ENCODE peak calls at places on chromosomes 5 and 9, in eight cellular contexts. One of them, this sample, is unnamed.

GRCh38 chr9:123942542-123942941 is 12.6 kb upstream of the DENND1A start:
- DNase-seq in HepG2: no peak
- DNase-seq in GM12878: no peak
- DNase-seq in K562: no peak
- DNase-seq in endothelial cell of umbilical vein: no peak
- DNase-seq in HCT116: no peak
- DNase-seq in GM23338: no peak
- DNase-seq in H1: no peak
- DNase-seq in this sample: no peak

GRCh38 chr5:35656721-35657120 is 39.1 kb downstream of the SPEF2 start:
- DNase-seq in K562: no peak
- DNase-seq in H1: no peak
- DNase-seq in endothelial cell of umbilical vein: no peak
- DNase-seq in GM12878: no peak
- DNase-seq in GM23338: peak
- DNase-seq in HepG2: no peak
- DNase-seq in HCT116: no peak
- DNase-seq in this sample: no peak

GRCh38 chr5:88675758-88676636 is 207.0 kb downstream of the MEF2C start:
- DNase-seq in HepG2: no peak
- DNase-seq in GM12878: no peak
- DNase-seq in GM23338: peak
- DNase-seq in K562: no peak
- DNase-seq in HCT116: peak
- DNase-seq in H1: peak
- DNase-seq in endothelial cell of umbilical vein: no peak
- DNase-seq in this sample: peak

GRCh38 chr5:44001675-44002380 is 387.4 kb downstream of the FGF10 start:
- DNase-seq in HCT116: no peak
- DNase-seq in GM23338: no peak
- DNase-seq in GM12878: no peak
- DNase-seq in H1: no peak
- DNase-seq in K562: no peak
- DNase-seq in HepG2: peak
- DNase-seq in endothelial cell of umbilical vein: no peak
- DNase-seq in this sample: no peak

GRCh38 chr9:38311382-38312270 is 80.9 kb upstream of the ALDH1B1 start:
- DNase-seq in GM23338: peak
- DNase-seq in endothelial cell of umbilical vein: no peak
- DNase-seq in GM12878: no peak
- DNase-seq in K562: no peak
- DNase-seq in H1: peak
- DNase-seq in HCT116: no peak
- DNase-seq in HepG2: peak
- DNase-seq in this sample: no peak

GRCh38 chr9:90773593-90773992 is 28.0 kb upstream of the SYK start:
- DNase-seq in HepG2: no peak
- DNase-seq in K562: peak
- DNase-seq in GM12878: no peak
- DNase-seq in HCT116: no peak
- DNase-seq in endothelial cell of umbilical vein: no peak
- DNase-seq in GM23338: peak
- DNase-seq in H1: no peak
- DNase-seq in this sample: no peak

GRCh38 chr5:1860949-1861348 is 21.8 kb downstream of the IRX4 start:
- DNase-seq in HepG2: no peak
- DNase-seq in endothelial cell of umbilical vein: no peak
- DNase-seq in H1: no peak
- DNase-seq in GM12878: no peak
- DNase-seq in GM23338: no peak
- DNase-seq in HCT116: no peak
- DNase-seq in K562: no peak
- DNase-seq in this sample: no peak

GRCh38 chr5:173925449-173926071 is 37.4 kb downstream of the CPEB4 start:
- DNase-seq in HepG2: no peak
- DNase-seq in H1: no peak
- DNase-seq in GM23338: peak
- DNase-seq in GM12878: no peak
- DNase-seq in endothelial cell of umbilical vein: peak
- DNase-seq in HCT116: peak
- DNase-seq in K562: peak
- DNase-seq in this sample: no peak

GRCh38 chr5:31935702-31936347 is 238.3 kb downstream of the GOLPH3 start:
- DNase-seq in HCT116: no peak
- DNase-seq in H1: no peak
- DNase-seq in K562: no peak
- DNase-seq in GM12878: no peak
- DNase-seq in HepG2: no peak
- DNase-seq in endothelial cell of umbilical vein: no peak
- DNase-seq in GM23338: no peak
- DNase-seq in this sample: no peak

GRCh38 chr9:131727184-131727785 is 12.6 kb downstream of the RAPGEF1 start:
- DNase-seq in K562: no peak
- DNase-seq in HepG2: no peak
- DNase-seq in HCT116: no peak
- DNase-seq in H1: no peak
- DNase-seq in GM12878: no peak
- DNase-seq in endothelial cell of umbilical vein: peak
- DNase-seq in GM23338: no peak
- DNase-seq in this sample: no peak

GRCh38 chr9:87233916-87234455 is 263.7 kb upstream of the DAPK1 start:
- DNase-seq in GM23338: no peak
- DNase-seq in HepG2: no peak
- DNase-seq in endothelial cell of umbilical vein: no peak
- DNase-seq in H1: no peak
- DNase-seq in GM12878: no peak
- DNase-seq in K562: no peak
- DNase-seq in HCT116: no peak
- DNase-seq in this sample: no peak

GRCh38 chr5:65803699-65804426 is 81.9 kb downstream of the NLN start:
- DNase-seq in GM23338: no peak
- DNase-seq in endothelial cell of umbilical vein: no peak
- DNase-seq in HepG2: no peak
- DNase-seq in GM12878: no peak
- DNase-seq in HCT116: no peak
- DNase-seq in K562: no peak
- DNase-seq in H1: no peak
- DNase-seq in this sample: no peak

GRCh38 chr9:68714416-68715180 is 9.6 kb downstream of the PIP5K1B start:
- DNase-seq in HCT116: no peak
- DNase-seq in K562: no peak
- DNase-seq in HepG2: no peak
- DNase-seq in endothelial cell of umbilical vein: no peak
- DNase-seq in GM12878: no peak
- DNase-seq in H1: no peak
- DNase-seq in GM23338: no peak
- DNase-seq in this sample: no peak

GRCh38 chr9:128056086-128056485 is 11.0 kb downstream of the NAIF1 start:
- DNase-seq in GM12878: no peak
- DNase-seq in endothelial cell of umbilical vein: no peak
- DNase-seq in K562: no peak
- DNase-seq in H1: no peak
- DNase-seq in HCT116: no peak
- DNase-seq in HepG2: no peak
- DNase-seq in GM23338: no peak
- DNase-seq in this sample: no peak

GRCh38 chr9:128056887-128057723 is 10.0 kb downstream of the NAIF1 start:
- DNase-seq in GM12878: no peak
- DNase-seq in H1: no peak
- DNase-seq in GM23338: peak
- DNase-seq in endothelial cell of umbilical vein: no peak
- DNase-seq in HepG2: peak
- DNase-seq in HCT116: no peak
- DNase-seq in K562: no peak
- DNase-seq in this sample: no peak

GRCh38 chr9:128054090-128054489 is 13.0 kb downstream of the NAIF1 start:
- DNase-seq in GM12878: no peak
- DNase-seq in H1: no peak
- DNase-seq in HCT116: no peak
- DNase-seq in HepG2: no peak
- DNase-seq in endothelial cell of umbilical vein: no peak
- DNase-seq in GM23338: no peak
- DNase-seq in K562: no peak
- DNase-seq in this sample: no peak

GRCh38 chr9:128053560-128053959 is 13.6 kb downstream of the NAIF1 start:
- DNase-seq in H1: no peak
- DNase-seq in HepG2: no peak
- DNase-seq in HCT116: no peak
- DNase-seq in K562: no peak
- DNase-seq in GM12878: no peak
- DNase-seq in endothelial cell of umbilical vein: no peak
- DNase-seq in GM23338: no peak
- DNase-seq in this sample: no peak

DNA sequence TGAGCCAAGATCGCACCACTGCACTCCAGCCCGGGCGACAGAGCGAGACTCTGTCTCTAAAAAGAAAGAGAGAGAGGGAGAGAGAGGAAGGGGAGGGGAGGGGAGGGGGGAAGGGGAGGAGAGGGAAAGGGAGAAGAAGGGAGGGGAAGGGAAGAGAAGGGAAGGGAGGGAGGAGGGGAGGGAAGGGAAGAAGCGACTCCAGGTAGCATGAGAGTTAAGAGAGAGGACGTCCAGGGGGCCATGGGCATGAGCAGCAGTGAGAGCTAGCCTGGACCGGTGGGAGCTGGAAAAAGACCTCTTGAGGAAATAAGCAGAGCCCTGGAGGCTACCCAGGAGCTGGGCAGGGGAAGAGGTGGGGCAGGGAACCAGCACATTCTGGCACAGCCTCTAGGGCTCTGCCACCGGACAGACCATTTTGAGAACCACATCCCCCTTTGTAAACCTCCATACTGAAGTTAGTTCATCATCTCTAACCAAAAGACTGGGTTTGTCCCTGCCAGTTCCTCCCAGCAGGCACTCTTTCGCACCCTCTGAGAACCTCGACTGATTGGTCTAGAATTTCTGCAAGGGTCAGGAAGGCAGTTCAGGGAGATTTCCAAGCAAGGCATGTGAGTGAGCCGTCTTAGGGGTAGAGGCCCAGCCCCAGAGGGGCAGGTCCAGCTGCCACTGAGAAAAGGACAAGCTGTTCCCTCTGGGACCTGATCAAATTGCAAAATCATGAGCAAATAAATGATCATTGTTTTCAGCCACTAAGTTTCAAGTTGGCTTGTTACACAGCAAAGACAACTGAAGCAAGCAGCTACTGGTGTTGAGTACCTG is 11.7 kb downstream of the NAIF1 start:
- DNase-seq in endothelial cell of umbilical vein: no peak
- DNase-seq in K562: no peak
- DNase-seq in GM23338: peak
- DNase-seq in HCT116: no peak
- DNase-seq in HepG2: no peak
- DNase-seq in H1: no peak
- DNase-seq in GM12878: no peak
- DNase-seq in this sample: no peak
- TF ChIP-seq POLR2AphosphoS5 in endothelial cell of umbilical vein: no peak
- TF ChIP-seq POLR2AphosphoS5 in K562: no peak
- TF ChIP-seq POLR2AphosphoS5 in GM23338: no peak
- TF ChIP-seq POLR2AphosphoS5 in HCT116: no peak
- TF ChIP-seq POLR2AphosphoS5 in HepG2: no peak
- TF ChIP-seq POLR2AphosphoS5 in H1: no peak
- TF ChIP-seq POLR2AphosphoS5 in GM12878: no peak
- TF ChIP-seq POLR2AphosphoS5 in this sample: no peak

GRCh38 chr5:115961413-115962238 is 649 bp upstream of the LVRN start:
- DNase-seq in GM12878: no peak
- DNase-seq in endothelial cell of umbilical vein: peak
- DNase-seq in HepG2: no peak
- DNase-seq in H1: peak
- DNase-seq in K562: no peak
- DNase-seq in GM23338: peak
- DNase-seq in HCT116: no peak
- DNase-seq in this sample: peak
- TF ChIP-seq EZH2 in GM12878: peak
- TF ChIP-seq EZH2 in endothelial cell of umbilical vein: peak
- TF ChIP-seq EZH2 in HepG2: no peak
- TF ChIP-seq EZH2 in H1: peak
- TF ChIP-seq EZH2 in K562: no peak
- TF ChIP-seq EZH2 in GM23338: peak
- TF ChIP-seq EZH2 in HCT116: no peak
- TF ChIP-seq EZH2 in this sample: no peak

DNA sequence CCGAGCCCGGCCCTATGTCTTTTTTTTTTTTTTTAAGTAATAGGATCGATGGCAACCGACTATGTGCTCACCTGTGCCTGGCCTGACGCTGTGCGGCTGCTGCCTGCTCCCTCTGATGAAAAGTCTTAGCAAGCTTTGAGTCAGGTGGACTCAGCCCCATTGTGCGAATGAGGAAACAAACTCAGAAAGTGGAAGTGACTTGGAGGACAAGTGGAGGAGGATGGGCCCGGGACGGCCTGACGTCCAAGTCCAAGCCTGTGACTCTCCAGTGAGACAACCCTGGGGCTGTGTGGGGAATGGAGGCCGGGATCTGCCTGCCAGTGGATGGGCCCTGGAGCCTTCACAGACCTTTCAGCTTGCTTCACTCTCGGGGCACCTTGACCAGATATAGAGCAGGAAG is 57.9 kb downstream of the EXD3 start:
- DNase-seq in H1: no peak
- DNase-seq in GM12878: no peak
- DNase-seq in GM23338: no peak
- DNase-seq in endothelial cell of umbilical vein: no peak
- DNase-seq in K562: no peak
- DNase-seq in HepG2: no peak
- DNase-seq in HCT116: no peak
- DNase-seq in this sample: no peak
- TF ChIP-seq POLR2AphosphoS5 in H1: no peak
- TF ChIP-seq POLR2AphosphoS5 in GM12878: no peak
- TF ChIP-seq POLR2AphosphoS5 in GM23338: no peak
- TF ChIP-seq POLR2AphosphoS5 in endothelial cell of umbilical vein: no peak
- TF ChIP-seq POLR2AphosphoS5 in K562: no peak
- TF ChIP-seq POLR2AphosphoS5 in HepG2: no peak
- TF ChIP-seq POLR2AphosphoS5 in HCT116: no peak
- TF ChIP-seq POLR2AphosphoS5 in this sample: no peak

GRCh38 chr9:135198144-135198543 is 110.7 kb downstream of the OLFM1 start:
- DNase-seq in GM12878: no peak
- DNase-seq in HCT116: no peak
- DNase-seq in HepG2: no peak
- DNase-seq in H1: no peak
- DNase-seq in endothelial cell of umbilical vein: no peak
- DNase-seq in GM23338: no peak
- DNase-seq in K562: no peak
- DNase-seq in this sample: no peak

GRCh38 chr9:135196474-135196873 is 109.0 kb downstream of the OLFM1 start:
- DNase-seq in GM12878: no peak
- DNase-seq in HepG2: no peak
- DNase-seq in endothelial cell of umbilical vein: no peak
- DNase-seq in K562: no peak
- DNase-seq in HCT116: no peak
- DNase-seq in H1: no peak
- DNase-seq in GM23338: no peak
- DNase-seq in this sample: no peak

GRCh38 chr9:135198889-135199288 is 111.4 kb downstream of the OLFM1 start:
- DNase-seq in HCT116: no peak
- DNase-seq in endothelial cell of umbilical vein: no peak
- DNase-seq in HepG2: no peak
- DNase-seq in K562: no peak
- DNase-seq in GM12878: no peak
- DNase-seq in GM23338: peak
- DNase-seq in H1: no peak
- DNase-seq in this sample: no peak

GRCh38 chr9:135201711-135202110 is 114.2 kb downstream of the OLFM1 start:
- DNase-seq in HepG2: no peak
- DNase-seq in GM23338: no peak
- DNase-seq in K562: no peak
- DNase-seq in HCT116: no peak
- DNase-seq in H1: no peak
- DNase-seq in GM12878: no peak
- DNase-seq in endothelial cell of umbilical vein: no peak
- DNase-seq in this sample: no peak

GRCh38 chr9:135199489-135199888 is 112.0 kb downstream of the OLFM1 start:
- DNase-seq in HCT116: no peak
- DNase-seq in GM23338: no peak
- DNase-seq in K562: no peak
- DNase-seq in H1: no peak
- DNase-seq in HepG2: no peak
- DNase-seq in endothelial cell of umbilical vein: no peak
- DNase-seq in GM12878: no peak
- DNase-seq in this sample: no peak
- TF ChIP-seq EZH2 in HCT116: no peak
- TF ChIP-seq EZH2 in GM23338: no peak
- TF ChIP-seq EZH2 in K562: no peak
- TF ChIP-seq EZH2 in H1: no peak
- TF ChIP-seq EZH2 in HepG2: no peak
- TF ChIP-seq EZH2 in endothelial cell of umbilical vein: no peak
- TF ChIP-seq EZH2 in GM12878: no peak
- TF ChIP-seq EZH2 in this sample: no peak

This sample was measured in SK-N-MC.